ENCODE peak calls at places on chromosomes 2 and 18, in six cellular contexts. Y is K562, H is H1, E is GM12878, D is HepG2, C is GM12891. P is an unnamed sample.

GRCh38 chr2:106275971-106276370 is 81.9 kb upstream of the UXS1 start:
- DNase-seq in Y (no peak), E (no peak), D (no peak), H (no peak), C (no peak), P (no peak)

GRCh38 chr2:198483046-198483445 is 678.7 kb downstream of the PLCL1 start:
- DNase-seq in C (no peak), H (no peak), D (no peak), Y (no peak), E (no peak), P (no peak)

GRCh38 chr2:197159681-197160211 is 150.8 kb downstream of the ANKRD44 start:
- DNase-seq in C (no peak), E (no peak), Y (no peak), H (no peak), D (peak), P (no peak)

GRCh38 chr2:28681216-28681981 is 70.2 kb upstream of the PPP1CB start:
- DNase-seq in D (no peak), H (no peak), E (peak), C (peak), Y (no peak), P (peak)

GRCh38 chr18:39647627-39648502 is 2082.3 kb upstream of the CELF4 start:
- DNase-seq in H (no peak), D (no peak), Y (no peak), C (no peak), E (no peak), P (no peak)

GRCh38 chr2:6945821-6946220 is 28.6 kb downstream of the RNF144A start:
- DNase-seq in E (no peak), C (no peak), D (no peak), Y (no peak), H (no peak), P (no peak)

GRCh38 chr2:127012215-127012614 is 94.7 kb downstream of the BIN1 start:
- DNase-seq in C (no peak), D (no peak), Y (no peak), H (no peak), E (no peak), P (no peak)

GRCh38 chr2:20040489-20041172 is 10.8 kb downstream of the LAPTM4A start:
- DNase-seq in D (no peak), C (no peak), Y (no peak), E (no peak), H (no peak), P (no peak)

GRCh38 chr18:11470941-11471340 is 138.5 kb upstream of the SLC35G4 start:
- DNase-seq in D (no peak), Y (no peak), H (no peak), C (no peak), E (no peak), P (no peak)

GRCh38 chr18:41719808-41720207 is 235.2 kb upstream of the PIK3C3 start:
- DNase-seq in C (no peak), D (no peak), H (no peak), Y (no peak), E (no peak), P (no peak)

GRCh38 chr18:9861933-9862332 is 23.8 kb upstream of the TXNDC2 start:
- DNase-seq in D (no peak), C (no peak), E (peak), Y (no peak), H (no peak), P (no peak)

GRCh38 chr2:240384711-240385450 is 50.6 kb upstream of the GPC1 start:
- DNase-seq in C (no peak), H (no peak), Y (no peak), D (no peak), E (no peak), P (no peak)

GRCh38 chr2:132391381-132391780 is 25.2 kb upstream of the GPR39 start:
- DNase-seq in D (no peak), E (no peak), Y (no peak), H (no peak), C (no peak), P (no peak)

GRCh38 chr2:42569116-42569711 is 782 bp downstream of the MTA3 start:
- DNase-seq in H (no peak), Y (peak), D (peak), E (no peak), C (no peak), P (peak)

GRCh38 chr18:5543036-5543671 is 643 bp downstream of the EPB41L3 start:
- DNase-seq in D (no peak), H (no peak), C (no peak), E (no peak), Y (no peak), P (peak)

GRCh38 chr2:221371347-221371746 is 200.8 kb downstream of the EPHA4 start:
- DNase-seq in C (no peak), D (no peak), Y (no peak), H (no peak), E (no peak), P (no peak)

GRCh38 chr2:43609304-43609883 is 13.6 kb upstream of the THADA start:
- DNase-seq in H (no peak), E (no peak), Y (peak), D (peak), C (no peak), P (no peak)

GRCh38 chr2:11103984-11104793 is 51.1 kb upstream of the SLC66A3 start:
- DNase-seq in H (no peak), Y (no peak), E (peak), C (no peak), D (no peak), P (no peak)

GRCh38 chr2:216082805-216083204 is 1.1 kb downstream of the TMEM169 start:
- DNase-seq in C (no peak), D (peak), Y (no peak), E (no peak), H (no peak), P (no peak)

GRCh38 chr2:203062126-203062525 is 47.5 kb downstream of the NBEAL1 start:
- DNase-seq in D (no peak), C (no peak), Y (no peak), H (no peak), E (no peak), P (no peak)

GRCh38 chr2:173657996-173658717 is 303.5 kb downstream of the CDCA7 start:
- DNase-seq in C (no peak), E (no peak), H (no peak), Y (no peak), D (peak), P (no peak)

GRCh38 chr2:180012523-180012922 is 5.4 kb upstream of the CWC22 start:
- DNase-seq in C (no peak), D (peak), Y (no peak), E (no peak), H (no peak), P (no peak)

GRCh38 chr2:102399499-102400141 is 23.3 kb upstream of the IL18RAP start:
- DNase-seq in H (no peak), Y (no peak), D (no peak), C (no peak), E (no peak), P (no peak)

GRCh38 chr2:239391286-239392071 is 9.3 kb downstream of the HDAC4 start:
- DNase-seq in Y (no peak), D (no peak), H (no peak), C (no peak), E (no peak), P (no peak)

GRCh38 chr2:20449501-20450200 is 2.8 kb downstream of the RHOB start:
- DNase-seq in Y (no peak), D (peak), H (no peak), C (no peak), E (no peak), P (no peak)

GRCh38 chr18:64966667-64967066 is 784.1 kb upstream of the CDH7 start:
- DNase-seq in D (no peak), C (no peak), E (no peak), H (no peak), Y (no peak), P (no peak)

GRCh38 chr2:108377815-108378630 is at the start of gene SULT1C4:
- DNase-seq in H (no peak), D (peak), Y (no peak), E (no peak), C (no peak), P (no peak)

GRCh38 chr18:48782381-48782841 is 168.4 kb downstream of the SMAD7 start:
- DNase-seq in H (no peak), E (no peak), C (no peak), D (no peak), Y (no peak), P (no peak)

GRCh38 chr2:187345338-187345737 is 102.7 kb downstream of the CALCRL start:
- DNase-seq in C (no peak), Y (no peak), E (no peak), D (no peak), H (no peak), P (no peak)

GRCh38 chr2:187354653-187355052 is 93.4 kb downstream of the CALCRL start:
- DNase-seq in C (no peak), D (no peak), Y (no peak), H (no peak), E (no peak), P (no peak)

DNA sequence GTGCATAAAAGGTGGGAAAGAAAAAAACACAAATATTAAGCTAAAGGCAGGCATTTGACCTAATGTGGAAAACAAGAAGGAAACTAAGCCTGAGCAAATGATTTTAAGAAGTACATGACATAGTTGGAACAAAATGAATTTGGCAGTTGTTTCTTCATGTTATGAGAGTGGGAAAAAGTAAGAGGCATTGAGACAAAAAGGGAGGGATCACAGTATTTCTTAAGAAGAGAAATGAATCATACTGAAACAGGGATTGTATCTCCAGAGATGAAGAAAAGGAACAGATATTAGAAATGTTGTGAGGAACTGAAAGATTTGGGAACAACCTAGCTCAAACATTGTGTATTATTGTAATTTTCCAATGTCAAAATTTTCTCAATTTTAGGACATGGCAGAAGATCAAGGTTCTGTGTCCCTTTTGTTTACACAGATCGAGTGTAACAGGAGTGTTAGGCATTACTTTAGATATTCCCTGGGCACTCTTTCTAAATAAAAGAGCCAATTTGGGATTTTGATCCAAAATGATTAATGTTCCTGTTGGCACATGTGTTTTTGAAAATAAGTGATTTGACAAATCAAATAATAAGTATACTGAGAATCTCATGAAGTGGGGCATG is 98.6 kb downstream of the CALCRL start:
- DNase-seq in C (no peak), E (no peak), H (no peak), Y (no peak), D (no peak), P (no peak)
- TF ChIP-seq TAF1 in C (no peak), E (no peak), H (no peak), Y (no peak), D (no peak), P (no peak)

DNA sequence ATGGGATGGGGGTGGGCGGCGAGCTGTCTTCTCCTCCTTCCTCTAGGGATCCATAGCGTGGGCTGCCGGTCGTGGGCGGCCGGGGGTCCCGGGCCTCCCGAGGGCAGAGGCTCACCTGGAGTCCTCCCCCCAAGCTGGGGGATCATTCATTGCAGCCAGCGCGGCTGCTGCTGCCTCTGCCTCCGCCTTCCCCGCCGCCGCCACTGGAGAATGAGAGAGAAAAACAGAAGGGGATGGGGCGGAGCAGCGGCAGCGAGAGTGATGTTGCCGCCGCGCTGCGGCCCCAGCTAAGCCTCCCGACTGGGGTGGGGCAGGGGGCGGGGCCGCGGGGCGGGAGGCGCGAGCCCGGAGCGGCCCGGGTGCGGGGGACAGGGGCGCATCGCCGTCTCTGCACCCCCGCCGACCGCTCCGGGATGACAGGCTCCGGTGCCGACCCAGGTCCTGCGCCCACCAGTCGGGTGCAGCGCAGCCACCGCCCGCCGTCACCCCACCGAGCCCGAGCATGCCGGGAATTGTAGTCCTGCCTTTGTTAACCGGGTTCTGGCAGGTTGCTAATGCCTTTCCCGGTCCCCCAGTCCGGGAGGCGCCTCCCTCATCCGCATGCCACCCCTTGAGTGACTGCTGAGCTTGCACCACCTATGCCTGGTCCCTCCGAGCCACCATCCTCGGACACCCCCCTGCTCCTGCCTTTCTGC is at the start of gene KIF3C:
- DNase-seq in H (peak), C (peak), E (no peak), Y (peak), D (peak), P (peak)
- TF ChIP-seq POLR2A in H (peak), C (no peak), E (no peak), Y (peak), D (no peak), P (no peak)

GRCh38 chr2:104425850-104426581 is 427.9 kb upstream of the POU3F3 start:
- DNase-seq in H (no peak), C (no peak), Y (no peak), E (no peak), D (no peak), P (no peak)

GRCh38 chr2:104420953-104421352 is 433.0 kb upstream of the POU3F3 start:
- DNase-seq in H (no peak), D (no peak), C (no peak), Y (no peak), E (no peak), P (no peak)

GRCh38 chr2:104415284-104415683 is 438.6 kb upstream of the POU3F3 start:
- DNase-seq in C (no peak), E (no peak), Y (no peak), D (no peak), H (no peak), P (no peak)

GRCh38 chr2:104420420-104420819 is 433.5 kb upstream of the POU3F3 start:
- DNase-seq in C (no peak), H (no peak), E (no peak), D (no peak), Y (no peak), P (no peak)
- TF ChIP-seq POLR2AphosphoS5 in C (no peak), H (no peak), E (no peak), D (no peak), Y (no peak), P (no peak)

DNA sequence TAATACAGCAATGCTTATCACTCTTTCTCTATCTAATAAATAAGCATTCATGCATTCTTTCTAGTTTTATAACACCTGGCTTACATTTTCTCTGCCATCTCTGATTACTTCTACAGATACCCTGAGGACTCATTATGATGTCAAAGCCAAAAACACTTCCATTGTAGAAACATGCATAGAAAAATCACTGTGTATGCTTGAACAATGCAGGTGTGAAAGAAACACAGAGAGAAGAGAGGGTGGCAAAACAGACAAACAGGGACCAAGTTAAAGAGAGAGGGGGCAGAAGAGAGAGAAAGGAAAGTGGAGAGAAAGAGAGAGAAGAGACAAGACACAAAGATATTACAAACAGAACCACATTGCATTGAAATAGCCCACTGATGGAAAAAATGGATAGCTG is 4.4 kb downstream of the MYT1L start:
- DNase-seq in Y (no peak), D (no peak), E (no peak), C (no peak), H (no peak), P (no peak)
- TF ChIP-seq TAF1 in Y (no peak), D (no peak), E (no peak), C (no peak), H (no peak), P (no peak)

DNA sequence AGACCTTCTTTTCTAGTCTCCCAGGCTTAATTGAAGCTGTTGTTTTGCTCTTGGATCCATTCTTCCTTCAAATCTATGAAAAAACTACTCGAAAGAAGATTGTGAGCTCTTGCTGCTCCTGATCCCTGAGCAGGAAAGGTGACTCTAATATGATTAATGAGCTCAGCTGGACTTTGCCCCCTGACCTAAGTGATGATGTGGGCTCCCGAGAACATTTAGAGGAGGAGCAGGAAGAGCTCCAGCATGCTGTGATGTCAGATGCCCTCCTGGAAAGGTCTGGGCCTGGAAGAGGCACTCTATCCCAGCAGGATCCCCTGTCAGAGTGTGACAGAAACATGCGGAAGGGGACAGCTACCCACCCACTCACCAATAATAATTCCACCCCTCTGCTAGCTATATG is 117.8 kb upstream of the PELI1 start:
- DNase-seq in H (no peak), E (no peak), C (no peak), D (peak), Y (no peak), P (no peak)
- TF ChIP-seq POLR2A in H (peak), E (no peak), C (no peak), D (no peak), Y (no peak), P (no peak)

P was measured in GM12892.